ENCODE peak calls at places on chromosomes 13 and 19, in four cellular contexts. H is SK-N-SH, L is GM12878, K is K562. G is an unnamed sample.

GRCh38 chr19:36256853-36257511 is 42.1 kb downstream of the ZNF146 start:
- DNase-seq in H (peak), L (no peak), K (no peak), G (no peak)

GRCh38 chr13:33547035-33547434 is 261.5 kb upstream of the STARD13 start:
- DNase-seq in H (no peak), L (no peak), K (no peak), G (no peak)

GRCh38 chr19:5093953-5094718 is 125.2 kb downstream of the KDM4B start:
- DNase-seq in H (no peak), L (no peak), K (no peak), G (no peak)

GRCh38 chr13:73715910-73716257 is 418.3 kb downstream of the KLF12 start:
- DNase-seq in H (no peak), L (no peak), K (no peak), G (no peak)

GRCh38 chr13:21637296-21637695 is 33.3 kb upstream of the MICU2 start:
- DNase-seq in H (no peak), L (no peak), K (peak), G (no peak)

GRCh38 chr19:6066661-6067646 is 43.3 kb downstream of the RFX2 start:
- DNase-seq in H (peak), L (no peak), K (peak), G (peak)

GRCh38 chr19:3184847-3185481 is 766 bp upstream of the NCLN start:
- DNase-seq in H (peak), L (no peak), K (peak), G (peak)

GRCh38 chr19:17719730-17720486 is 628 bp downstream of the MAP1S start:
- DNase-seq in H (peak), L (no peak), K (no peak), G (no peak)

GRCh38 chr19:32010071-32010470 is 335.3 kb upstream of the ZNF507 start:
- DNase-seq in H (no peak), L (no peak), K (no peak), G (no peak)

GRCh38 chr13:113917096-113917495 is 53.2 kb upstream of the GAS6 start:
- DNase-seq in H (no peak), L (no peak), K (no peak), G (peak)

GRCh38 chr19:44673510-44673909 is 2.2 kb downstream of the CEACAM19 start:
- DNase-seq in H (no peak), L (no peak), K (no peak), G (no peak)

GRCh38 chr19:6026390-6026897 is 48.5 kb upstream of the RANBP3 start:
- DNase-seq in H (no peak), L (no peak), K (no peak), G (no peak)

GRCh38 chr13:23739597-23739996 is 149.6 kb downstream of the MIPEP start:
- DNase-seq in H (no peak), L (no peak), K (no peak), G (no peak)

GRCh38 chr19:4984448-4984990 is 15.6 kb downstream of the KDM4B start:
- DNase-seq in H (peak), L (no peak), K (no peak), G (no peak)

GRCh38 chr19:46035986-46036744 is 4.6 kb downstream of the IGFL4 start:
- DNase-seq in H (no peak), L (no peak), K (no peak), G (no peak)

GRCh38 chr19:41484822-41485221 is 41.9 kb downstream of the ERICH4 start:
- DNase-seq in H (no peak), L (no peak), K (no peak), G (no peak)

GRCh38 chr19:17333611-17334413 is 843 bp downstream of the ANO8 start:
- DNase-seq in H (no peak), L (peak), K (peak), G (peak)

DNA sequence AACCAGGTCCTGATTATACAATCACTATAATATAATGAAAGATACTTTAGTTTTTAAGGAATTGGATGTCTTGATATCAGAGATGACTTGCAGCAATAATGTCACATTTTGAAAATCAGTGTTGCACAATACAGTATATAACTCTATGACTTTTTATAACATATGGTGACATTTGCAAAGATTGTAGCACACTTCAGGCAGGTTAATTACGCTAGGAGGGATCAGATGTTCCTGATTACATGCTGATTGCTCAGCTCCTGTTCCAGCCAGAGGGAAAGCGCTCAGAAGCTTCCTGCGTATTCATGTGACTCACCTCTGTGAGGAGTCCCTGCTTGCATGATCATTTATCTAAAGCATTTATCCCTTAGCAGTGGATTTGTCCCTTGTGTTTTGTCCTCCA is 265.6 kb downstream of the GPC5 start:
- DNase-seq in H (peak), L (no peak), K (no peak), G (no peak)
- TF ChIP-seq USF1 in H (no peak), L (no peak), K (no peak), G (no peak)

GRCh38 chr13:106610511-106610910 is 42.6 kb upstream of the ARGLU1 start:
- DNase-seq in H (no peak), L (no peak), K (no peak), G (no peak)

GRCh38 chr13:106616729-106617128 is 48.8 kb upstream of the ARGLU1 start:
- DNase-seq in H (no peak), L (no peak), K (no peak), G (no peak)

GRCh38 chr13:106617561-106617960 is 49.6 kb upstream of the ARGLU1 start:
- DNase-seq in H (no peak), L (no peak), K (no peak), G (no peak)

GRCh38 chr13:106609116-106609515 is 41.2 kb upstream of the ARGLU1 start:
- DNase-seq in H (no peak), L (no peak), K (no peak), G (no peak)

GRCh38 chr13:106612688-106613087 is 44.8 kb upstream of the ARGLU1 start:
- DNase-seq in H (no peak), L (no peak), K (no peak), G (no peak)
- TF ChIP-seq USF1 in H (no peak), L (no peak), K (no peak), G (no peak)

GRCh38 chr19:869245-870177 is 10.0 kb downstream of the CFD start:
- DNase-seq in H (no peak), L (no peak), K (no peak), G (no peak)
- TF ChIP-seq USF1 in H (no peak), L (no peak), K (no peak), G (no peak)

GRCh38 chr19:18848860-18849661 is 17.3 kb downstream of the UPF1 start:
- DNase-seq in H (peak), L (no peak), K (no peak), G (no peak)

GRCh38 chr19:18847516-18848463 is 16.0 kb downstream of the UPF1 start:
- DNase-seq in H (peak), L (no peak), K (no peak), G (no peak)

GRCh38 chr19:18844806-18845329 is 13.1 kb downstream of the UPF1 start:
- DNase-seq in H (peak), L (no peak), K (no peak), G (no peak)

GRCh38 chr19:18845961-18846360 is 14.2 kb downstream of the UPF1 start:
- DNase-seq in H (peak), L (no peak), K (no peak), G (no peak)

DNA sequence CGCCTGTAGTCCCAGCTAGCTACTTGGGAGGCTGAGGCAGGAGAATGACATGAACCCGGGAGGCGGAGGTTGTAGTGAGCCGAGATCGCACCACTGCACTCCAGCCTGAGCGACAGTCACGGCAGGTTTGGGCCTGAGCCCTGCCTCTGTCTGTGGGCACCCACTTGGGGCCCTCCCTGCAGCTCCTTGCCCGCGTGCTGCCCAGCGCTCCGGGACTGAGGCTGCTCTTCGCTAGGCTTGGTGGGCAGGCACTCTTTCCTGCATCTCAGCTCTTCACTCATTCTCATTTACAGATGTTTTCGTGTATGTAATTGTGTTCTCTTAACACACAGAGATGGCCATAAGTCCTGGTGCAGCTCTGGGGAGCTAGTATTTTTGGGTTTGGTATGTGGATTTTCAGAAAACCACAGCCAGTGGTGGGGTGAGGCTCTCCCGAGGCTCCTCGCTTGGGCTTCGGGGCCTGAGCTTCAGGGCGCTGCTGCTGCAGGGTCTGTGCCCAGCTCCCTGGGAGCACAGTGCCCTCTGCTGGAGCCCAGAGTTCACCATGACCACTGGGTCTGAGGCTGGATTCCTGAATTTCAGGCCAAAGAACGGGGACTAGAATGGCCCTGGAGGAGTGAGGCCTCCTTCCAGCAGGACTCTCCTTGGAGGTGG is 15.2 kb downstream of the UPF1 start:
- DNase-seq in H (peak), L (no peak), K (peak), G (peak)
- TF ChIP-seq USF1 in H (no peak), L (no peak), K (no peak), G (no peak)